ENCODE peak calls at places on chromosomes 3 and 15, in six cellular contexts. P is neural progenitor cell; B is psoas muscle; S is CD8-positive, alpha-beta T cell; F is left ventricle myocardium inferior; Z is breast epithelium. L is an unnamed sample. For H3K36me3, the result is how much of the 10 kb centered on the place peaks cover.

GRCh38 chr3:152047465-152047864 is 174.0 kb downstream of the SUCNR1 start:
- DNase-seq in Z (no peak), S (no peak), F (no peak), B (no peak), P (no peak), L (no peak)

GRCh38 chr3:143443851-143444331 is 324.3 kb downstream of the CHST2 start:
- DNase-seq in F (no peak), S (no peak), B (no peak), P (no peak), Z (no peak), L (peak)

GRCh38 chr15:82072926-82073537 is 27.2 kb upstream of the MEX3B start:
- DNase-seq in B (no peak), Z (no peak), P (no peak), F (no peak), S (no peak), L (no peak)

GRCh38 chr15:47411733-47412530 is 305.4 kb upstream of the SEMA6D start:
- DNase-seq in F (no peak), B (no peak), Z (no peak), S (no peak), P (no peak), L (no peak)

GRCh38 chr15:52337198-52337853 is 41.7 kb upstream of the MYO5C start:
- DNase-seq in P (no peak), B (no peak), Z (no peak), F (no peak), S (no peak), L (no peak)

GRCh38 chr15:67413770-67414429 is 107.0 kb upstream of the C15orf61 start:
- DNase-seq in P (no peak), B (no peak), F (no peak), Z (no peak), S (no peak), L (no peak)

GRCh38 chr3:58874248-58874741 is 175.5 kb downstream of the CFAP20DC start:
- DNase-seq in P (no peak), B (no peak), S (no peak), Z (no peak), F (no peak), L (no peak)

GRCh38 chr3:179464296-179465092 is 13.2 kb upstream of the GNB4 start:
- DNase-seq in B (no peak), P (peak), S (no peak), Z (peak), F (no peak), L (no peak)

GRCh38 chr3:101065962-101066361 is 72.7 kb upstream of the ABI3BP start:
- DNase-seq in P (no peak), F (no peak), B (no peak), S (no peak), Z (no peak), L (peak)

GRCh38 chr3:48716508-48716981 is 476 bp downstream of the IP6K2 start:
- DNase-seq in B (no peak), P (peak), F (no peak), S (peak), Z (no peak), L (no peak)

DNA sequence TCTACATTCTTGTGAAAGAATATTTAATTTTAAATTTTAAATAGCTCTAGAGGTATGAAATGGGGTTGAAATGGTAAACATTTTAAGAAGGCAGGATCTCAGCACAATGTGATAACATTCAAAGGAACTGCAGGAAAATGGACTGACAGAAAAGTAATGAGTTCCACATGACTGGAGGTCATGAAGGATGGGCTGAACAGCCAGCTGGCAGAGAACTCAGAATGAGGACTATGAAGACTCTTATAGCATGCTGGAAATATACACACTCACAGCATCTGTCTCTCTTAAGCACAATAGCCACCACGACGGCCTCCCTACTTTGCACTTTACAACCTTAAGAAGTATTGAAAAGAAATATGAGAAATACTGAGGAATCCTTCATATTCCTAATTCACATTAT is 94.7 kb downstream of the TNIK start:
- DNase-seq in B (no peak), Z (no peak), F (no peak), S (no peak), P (no peak), L (no peak)
- TF ChIP-seq CTCF in B (no peak), Z (no peak), F (no peak), S (no peak), P (no peak), L (no peak)

GRCh38 chr15:40175160-40175559 is 14.3 kb downstream of the BUB1B start:
- DNase-seq in Z (no peak), P (no peak), F (no peak), B (no peak), S (no peak), L (no peak)
- H3K36me3 ChIP-seq in Z (under half), P (under half), F (under half), B (under half), S (under half), L (under half)

DNA sequence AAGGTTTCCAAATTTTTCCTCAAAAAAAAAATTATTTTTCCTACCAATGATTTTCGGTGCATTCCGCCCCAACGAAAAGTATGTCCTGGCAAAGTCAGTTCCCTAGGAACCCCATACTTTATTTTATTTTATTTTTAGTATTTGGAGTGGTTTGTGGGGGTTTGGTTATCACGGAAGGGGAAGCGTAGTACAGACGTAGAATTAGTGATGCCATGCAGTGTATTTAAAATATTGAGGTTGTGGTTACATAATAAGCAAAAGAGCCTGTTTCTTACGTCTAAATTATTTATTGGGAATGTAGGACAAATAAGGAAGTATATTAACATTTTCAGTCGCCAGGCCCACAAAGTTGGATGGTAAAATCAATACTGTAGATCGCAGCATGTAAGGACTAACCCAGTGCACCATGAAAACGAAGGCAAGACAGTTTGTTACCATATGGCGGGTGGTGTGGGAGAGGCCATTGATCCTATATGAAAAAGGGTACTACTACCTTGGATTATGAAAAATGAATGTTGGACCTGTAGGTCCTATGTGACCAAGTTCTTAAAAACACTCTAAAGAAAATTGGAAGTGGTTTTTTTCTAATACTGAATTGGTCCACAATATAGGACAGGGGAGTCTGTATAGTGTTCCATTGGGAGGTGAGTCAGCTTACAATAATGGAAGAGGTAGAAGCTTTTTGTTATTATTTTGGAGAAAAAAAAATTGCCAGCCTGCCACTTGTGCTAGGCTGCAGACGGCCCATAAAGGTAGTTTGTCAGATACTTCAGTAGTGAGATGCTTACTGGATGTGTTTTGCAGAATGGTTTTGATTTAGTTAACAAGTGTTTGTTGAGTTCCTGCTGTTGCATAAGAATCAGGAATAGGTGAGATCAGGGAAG is 721 bp downstream of the DTWD1 start:
- DNase-seq in P (no peak), B (no peak), F (no peak), Z (no peak), S (no peak), L (no peak)
- TF ChIP-seq CTCF in P (no peak), B (no peak), F (no peak), Z (no peak), S (no peak), L (no peak)

GRCh38 chr3:13358051-13358450 is 62.1 kb downstream of the NUP210 start:
- DNase-seq in F (no peak), P (no peak), S (no peak), Z (no peak), B (no peak), L (no peak)
- H3K36me3 ChIP-seq in F (under half), P (under half), S (half or more), Z (under half), B (half or more), L (under half)

GRCh38 chr15:96351801-96352593 is 21.5 kb downstream of the NR2F2 start:
- DNase-seq in Z (peak), B (peak), S (no peak), P (peak), F (no peak), L (no peak)
- TF ChIP-seq CTCF in Z (no peak), B (no peak), S (no peak), P (no peak), F (no peak), L (no peak)

GRCh38 chr15:93829115-93829849 is 402.1 kb upstream of the MCTP2 start:
- DNase-seq in B (no peak), P (no peak), F (no peak), Z (no peak), S (no peak), L (no peak)
- H3K36me3 ChIP-seq in B (under half), P (under half), F (under half), Z (under half), S (under half), L (under half)

DNA sequence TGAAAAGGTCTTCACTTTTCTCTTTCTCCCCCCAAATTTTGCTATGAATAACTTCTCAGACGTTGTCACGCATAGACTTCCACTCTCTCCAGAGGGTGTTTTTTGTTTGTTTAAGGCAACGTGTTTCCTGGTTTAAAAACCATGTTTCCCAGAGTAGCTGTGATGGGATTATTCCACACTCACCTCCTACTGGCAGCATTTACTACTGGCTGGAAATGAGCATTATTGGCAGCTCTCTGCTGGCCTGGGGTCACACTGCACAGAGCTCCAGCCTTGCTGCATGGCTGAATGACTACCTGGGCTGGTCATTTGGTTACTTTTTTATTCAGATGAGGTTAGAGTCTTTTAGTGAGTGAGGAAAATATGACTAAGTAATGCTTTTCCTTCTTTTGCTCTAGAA is 65.2 kb downstream of the RARB start:
- DNase-seq in Z (no peak), F (no peak), P (no peak), B (no peak), S (no peak), L (no peak)
- TF ChIP-seq CTCF in Z (no peak), F (no peak), P (no peak), B (no peak), S (no peak), L (no peak)

L was measured in BJ.